ENCODE peak calls at places on chromosomes 4 and X, in seven cellular contexts. J, A, U, D, G, M and B are unnamed samples.

GRCh38 chrX:68550193-68550592 is 51.3 kb downstream of the YIPF6 start:
- DNase-seq in J (no peak), A (no peak), U (no peak), D (no peak), G (no peak), M (no peak), B (no peak)

GRCh38 chr4:118284169-118284568 is 68.6 kb downstream of the PRSS12 start:
- DNase-seq in J (no peak), A (no peak), U (no peak), D (no peak), G (no peak), M (no peak), B (no peak)

GRCh38 chr4:89254847-89255246 is 52.8 kb downstream of the GPRIN3 start:
- DNase-seq in J (peak), A (peak), U (peak), D (no peak), G (peak), M (no peak), B (peak)

GRCh38 chr4:130185123-130185522 is 1089.2 kb downstream of the C4orf33 start:
- DNase-seq in J (no peak), A (no peak), U (no peak), D (no peak), G (no peak), M (no peak), B (no peak)

GRCh38 chrX:67288958-67289641 is 254.7 kb upstream of the AR start:
- DNase-seq in J (no peak), A (no peak), U (no peak), D (no peak), G (no peak), M (no peak), B (no peak)

GRCh38 chr4:1201851-1202525 is 29.6 kb upstream of the SPON2 start:
- DNase-seq in J (no peak), A (no peak), U (peak), D (peak), G (peak), M (peak), B (no peak)

GRCh38 chr4:38230121-38230728 is 270.0 kb downstream of the PTTG2 start:
- DNase-seq in J (no peak), A (no peak), U (no peak), D (no peak), G (peak), M (no peak), B (no peak)

GRCh38 chr4:111037591-111037990 is 414.7 kb upstream of the PITX2 start:
- DNase-seq in J (no peak), A (no peak), U (no peak), D (no peak), G (no peak), M (no peak), B (no peak)

GRCh38 chr4:171378323-171378722 is 434.9 kb upstream of the GALNTL6 start:
- DNase-seq in J (no peak), A (no peak), U (no peak), D (peak), G (no peak), M (no peak), B (no peak)

GRCh38 chr4:74624351-74625151 is 169.8 kb downstream of the BTC start:
- DNase-seq in J (no peak), A (no peak), U (peak), D (peak), G (no peak), M (no peak), B (no peak)

GRCh38 chr4:186137193-186137792 is 32.8 kb downstream of the FAM149A start:
- DNase-seq in J (no peak), A (no peak), U (no peak), D (peak), G (no peak), M (no peak), B (no peak)

GRCh38 chr4:150960079-150960478 is 55.0 kb downstream of the LRBA start:
- DNase-seq in J (no peak), A (no peak), U (peak), D (no peak), G (no peak), M (no peak), B (no peak)

GRCh38 chr4:108018038-108018883 is 28.6 kb downstream of the HADH start:
- DNase-seq in J (peak), A (peak), U (peak), D (peak), G (peak), M (peak), B (peak)
- TF ChIP-seq CTCF in J (peak), A (peak), U (peak), D (peak), G (peak), M (peak), B (peak)

GRCh38 chr4:153765836-153766235 is 6.0 kb upstream of the RNF175 start:
- DNase-seq in J (no peak), A (no peak), U (no peak), D (no peak), G (no peak), M (no peak), B (no peak)

GRCh38 chr4:153759407-153760226 is at the start of gene RNF175:
- DNase-seq in J (no peak), A (no peak), U (no peak), D (no peak), G (no peak), M (no peak), B (no peak)

GRCh38 chr4:153766758-153767157 is 6.9 kb upstream of the RNF175 start:
- DNase-seq in J (no peak), A (no peak), U (no peak), D (no peak), G (no peak), M (no peak), B (no peak)

GRCh38 chr4:153764611-153765368 is 5.0 kb upstream of the RNF175 start:
- DNase-seq in J (no peak), A (no peak), U (no peak), D (peak), G (no peak), M (no peak), B (no peak)

DNA sequence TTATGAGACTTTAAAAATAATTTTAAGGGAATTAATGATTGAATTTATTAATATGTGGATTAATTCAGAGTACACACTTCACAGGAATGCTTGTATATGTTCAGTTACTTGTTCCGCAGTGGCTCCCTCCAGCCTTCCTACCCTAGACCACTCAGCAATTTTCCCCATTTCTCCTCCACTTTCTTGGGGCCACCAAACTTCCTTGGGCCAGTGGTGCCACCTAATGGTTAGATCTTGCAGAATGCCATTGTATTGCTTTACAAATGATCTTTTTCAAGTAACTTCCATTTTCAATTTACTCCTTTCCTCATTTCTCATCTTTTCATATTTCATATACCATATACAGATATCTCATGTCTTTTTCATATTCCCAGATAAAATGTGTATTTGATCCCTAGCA is 3.6 kb upstream of the RNF175 start:
- DNase-seq in J (no peak), A (no peak), U (no peak), D (no peak), G (no peak), M (no peak), B (no peak)
- TF ChIP-seq CTCF in J (peak), A (peak), U (peak), D (peak), G (no peak), M (peak), B (no peak)

DNA sequence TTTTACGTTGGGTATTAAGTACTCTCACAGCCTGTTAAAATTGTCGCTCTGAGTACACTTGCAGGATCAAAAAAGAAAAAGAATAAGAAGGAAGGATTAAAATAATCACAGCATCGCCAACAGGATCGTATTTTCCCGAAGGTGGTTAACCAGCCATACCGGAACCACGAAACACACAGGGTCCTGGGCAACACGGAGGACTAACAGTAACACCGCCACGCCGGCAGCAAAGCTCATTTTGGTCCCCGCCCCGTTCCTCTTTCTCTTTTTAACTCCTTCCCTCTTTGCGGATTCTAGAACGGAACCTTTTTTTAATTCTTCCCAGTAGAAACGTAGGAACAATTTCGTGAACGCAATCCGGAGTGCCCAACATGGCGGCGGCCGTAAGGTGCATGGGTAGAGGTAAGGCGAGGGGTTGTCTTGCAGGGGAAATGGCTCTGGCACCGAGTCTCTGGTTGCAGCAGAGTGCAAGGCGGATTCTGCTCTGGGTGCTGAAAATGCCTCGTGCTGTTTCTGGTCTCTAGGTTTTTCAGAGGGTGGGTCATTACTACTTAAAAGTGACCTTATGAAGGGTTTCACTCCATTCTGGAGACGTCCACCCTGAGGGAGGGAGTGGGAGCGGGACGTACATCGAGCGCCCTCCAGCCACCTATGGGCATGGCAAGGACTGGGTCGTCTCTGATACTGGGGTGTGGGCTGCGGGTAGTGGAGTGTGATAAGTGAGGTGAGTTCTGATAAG is at the start of gene MRPL1:
- DNase-seq in J (peak), A (peak), U (peak), D (peak), G (peak), M (peak), B (peak)
- TF ChIP-seq CTCF in J (peak), A (peak), U (peak), D (no peak), G (peak), M (no peak), B (peak)

GRCh38 chr4:78956979-78957378 is 17.7 kb upstream of the PAQR3 start:
- DNase-seq in J (no peak), A (no peak), U (no peak), D (no peak), G (no peak), M (no peak), B (no peak)
- TF ChIP-seq CTCF in J (no peak), A (no peak), U (no peak), D (no peak), G (no peak), M (no peak), B (no peak)

DNA sequence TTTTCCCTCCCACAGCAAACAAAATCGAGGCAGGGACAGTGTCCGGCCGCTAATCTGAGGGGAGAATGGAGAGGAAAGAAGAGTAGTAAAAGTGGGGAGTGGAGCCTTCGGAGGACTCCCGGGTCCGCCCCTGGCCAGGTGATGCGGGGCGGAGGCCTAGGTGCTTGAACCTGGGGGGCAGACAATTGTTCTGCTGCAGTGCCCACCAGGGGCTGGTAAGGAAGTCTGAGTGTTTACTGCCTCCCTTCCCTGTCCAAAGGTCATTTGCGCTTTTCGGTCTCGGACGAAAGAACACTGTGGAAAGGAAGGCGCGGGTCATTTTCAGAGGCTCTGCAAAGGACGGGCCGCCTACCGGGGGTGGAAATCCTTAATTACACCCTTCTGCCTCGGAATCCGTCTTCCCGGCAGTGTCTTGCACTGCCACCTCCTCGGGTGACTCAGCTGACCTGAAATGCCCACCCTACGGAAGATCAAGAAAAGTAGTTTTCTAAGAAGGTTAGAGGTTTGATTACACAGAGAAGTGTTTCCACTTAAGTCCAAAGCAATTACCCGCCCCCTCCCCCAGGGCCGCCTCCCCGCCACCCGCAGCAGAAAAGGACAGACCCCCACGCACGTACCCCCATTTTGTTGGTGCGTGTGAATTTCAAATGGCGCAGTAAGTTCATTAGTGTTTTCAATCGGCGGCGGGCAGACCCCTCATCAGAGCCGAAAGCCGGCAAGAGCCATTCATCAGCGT is 99.9 kb upstream of the TENM3 start:
- DNase-seq in J (peak), A (no peak), U (peak), D (peak), G (no peak), M (no peak), B (no peak)
- TF ChIP-seq CTCF in J (peak), A (no peak), U (peak), D (no peak), G (no peak), M (no peak), B (no peak)

GRCh38 chrX:120790118-120790517 is 85.5 kb downstream of the CT47B1 start:
- DNase-seq in J (peak), A (peak), U (peak), D (peak), G (peak), M (no peak), B (peak)
- TF ChIP-seq CTCF in J (peak), A (peak), U (peak), D (peak), G (peak), M (peak), B (peak)

GRCh38 chr4:53702334-53703266 is 111.3 kb upstream of the LNX1 start:
- DNase-seq in J (peak), A (peak), U (peak), D (peak), G (peak), M (peak), B (peak)
- TF ChIP-seq CTCF in J (peak), A (peak), U (peak), D (no peak), G (no peak), M (peak), B (no peak)

GRCh38 chrX:1577845-1578244 is 13.6 kb upstream of the AKAP17A start:
- DNase-seq in J (no peak), A (no peak), U (no peak), D (no peak), G (no peak), M (no peak), B (no peak)
- TF ChIP-seq CTCF in J (no peak), A (no peak), U (no peak), D (no peak), G (no peak), M (no peak), B (no peak)